ENCODE peak calls at places on chromosomes 11 and 22, in nine cellular contexts. V, A, Z, D, J, C, G, R and Y are unnamed samples.

GRCh38 chr11:131845255-131845654 is 474.8 kb downstream of the NTM start:
- DNase-seq in V (no peak), A (no peak), Z (no peak), D (no peak), J (no peak), C (no peak), G (peak; percentile 59), R (no peak), Y (no peak)

GRCh38 chr11:116357769-116358544 is 414.8 kb downstream of the BUD13 start:
- DNase-seq in V (peak; percentile 55), A (no peak), Z (no peak), D (peak; percentile 68), J (no peak), C (no peak), G (peak; percentile 83), R (no peak), Y (no peak)

GRCh38 chr11:62611705-62612365 is 740 bp downstream of the EML3 start:
- DNase-seq in V (peak; percentile 77), A (peak; percentile 83), Z (no peak), D (peak; percentile 70), J (no peak), C (peak; percentile 71), G (peak; percentile 26), R (no peak), Y (peak; percentile 66)

GRCh38 chr22:43789452-43789851 is 22.7 kb downstream of the EFCAB6 start:
- DNase-seq in V (no peak), A (peak; percentile 96), Z (peak; percentile 97), D (no peak), J (no peak), C (no peak), G (no peak), R (no peak), Y (peak; percentile 67)

GRCh38 chr11:113474362-113475159 is 637 bp downstream of the DRD2 start:
- DNase-seq in V (peak; percentile 72), A (peak; percentile 87), Z (peak; percentile 16), D (peak; percentile 72), J (peak; percentile 25), C (peak; percentile 78), G (peak; percentile 96), R (peak; percentile 51), Y (no peak)

GRCh38 chr11:114317738-114318137 is 21.5 kb downstream of the NNMT start:
- DNase-seq in V (no peak), A (peak; percentile 69), Z (no peak), D (no peak), J (peak; percentile 25), C (no peak), G (peak; percentile 65), R (no peak), Y (peak; percentile 64)

GRCh38 chr11:76279651-76280050 is 73.3 kb upstream of the WNT11 start:
- DNase-seq in V (no peak), A (no peak), Z (no peak), D (no peak), J (no peak), C (no peak), G (peak; percentile 25), R (no peak), Y (no peak)

GRCh38 chr11:65422104-65422632 is 430 bp upstream of the NEAT1 start:
- DNase-seq in V (peak; percentile 87), A (peak; percentile 99), Z (peak; percentile 92), D (peak; percentile 99), J (peak; percentile 96), C (peak; percentile 98), G (peak; percentile 96), R (peak; percentile 96), Y (peak; percentile 98)

DNA sequence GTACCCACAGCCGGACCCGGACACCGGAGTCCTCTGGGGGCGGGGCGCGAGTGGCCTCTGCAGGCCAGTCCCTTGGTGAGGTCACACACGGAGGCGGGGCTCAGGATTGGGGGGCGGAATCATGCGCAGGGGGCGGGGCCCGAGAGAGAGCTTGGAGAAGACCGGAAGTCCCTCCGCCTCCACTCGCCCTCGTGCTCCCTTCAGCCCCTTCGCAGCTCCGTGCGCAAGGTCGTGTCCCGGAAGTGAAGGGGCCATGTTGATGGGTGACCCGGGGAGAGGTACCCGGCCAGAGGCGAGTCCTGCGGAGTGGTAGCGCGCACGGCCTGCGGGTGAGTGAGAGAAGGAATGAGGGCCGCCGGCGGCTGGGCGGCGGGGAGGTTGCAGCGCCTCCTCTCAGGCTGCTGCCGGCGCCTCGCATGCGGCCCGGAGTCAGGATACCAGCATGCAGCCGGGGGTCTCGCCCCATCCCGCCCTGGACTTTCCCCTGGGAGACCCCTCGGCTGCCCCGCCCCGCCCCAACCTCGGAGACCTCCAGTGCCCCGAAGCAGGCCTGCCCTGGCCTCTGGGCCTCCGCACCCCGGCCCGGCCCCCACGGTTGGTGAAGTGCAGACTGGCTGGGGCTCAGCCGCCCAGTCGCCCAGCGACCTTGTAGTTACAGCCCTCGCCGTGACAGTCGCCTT is at the start of gene MIEF1:
- DNase-seq in V (peak; percentile 99), A (peak; percentile 95), Z (peak; percentile 67), D (peak; percentile 99), J (peak; percentile 96), C (peak; percentile 97), G (peak; percentile 96), R (peak; percentile 98), Y (peak; percentile 98)
- TF ChIP-seq CTCF in V (no peak), A (no peak), Z (no peak), D (no peak), J (no peak), C (no peak), G (no peak), R (no peak), Y (no peak)

DNA sequence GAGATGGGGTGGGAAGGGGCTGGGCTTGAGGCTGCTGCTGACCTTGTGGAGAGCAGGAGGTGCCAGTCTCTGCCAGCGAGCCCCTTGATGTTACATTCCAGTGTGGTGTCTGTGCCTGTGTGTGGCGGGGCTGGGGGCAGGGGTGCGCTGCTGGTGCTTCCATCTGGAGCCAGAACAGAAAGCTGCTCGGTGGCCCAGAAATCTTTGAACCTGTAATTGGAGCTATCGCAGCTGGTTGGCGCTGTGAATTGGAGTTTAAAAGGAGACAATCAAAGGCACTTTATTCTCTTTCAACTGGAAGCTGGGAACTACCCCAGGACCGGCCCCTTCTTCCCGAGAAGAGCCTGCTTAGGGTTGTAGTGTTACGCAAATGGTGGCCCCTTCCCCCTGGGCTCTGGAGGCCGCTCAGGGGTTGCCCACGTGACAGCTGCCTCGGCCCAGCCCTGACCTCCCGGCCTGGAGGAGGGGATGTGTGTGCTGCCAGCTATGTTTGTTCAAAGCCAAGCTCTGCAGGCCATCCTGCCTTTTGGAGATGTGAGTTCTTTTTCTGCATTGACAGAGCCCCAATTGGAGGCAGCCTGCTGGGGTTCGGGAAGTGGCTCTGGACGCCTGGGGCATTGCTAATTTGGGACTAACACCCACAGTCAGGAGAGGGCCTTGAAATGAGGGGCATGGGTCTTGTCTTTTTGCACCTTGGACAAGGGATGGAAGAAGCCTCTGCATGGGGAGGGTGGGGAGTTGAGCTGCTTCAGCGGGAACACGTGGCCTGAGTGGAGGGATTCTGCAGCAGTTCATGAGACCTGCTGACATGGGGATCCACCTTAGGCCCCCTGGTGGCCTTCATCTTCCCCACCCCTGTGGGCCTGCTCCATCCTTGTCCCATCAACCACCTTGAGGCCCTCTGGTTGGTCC is 14.0 kb upstream of the ARSA start:
- DNase-seq in V (no peak), A (peak; percentile 48), Z (no peak), D (peak; percentile 57), J (no peak), C (no peak), G (peak; percentile 77), R (no peak), Y (no peak)
- TF ChIP-seq CTCF in V (no peak), A (peak; percentile 54), Z (peak; percentile 39), D (peak; percentile 41), J (no peak), C (peak; percentile 16), G (no peak), R (peak; percentile 37), Y (peak; percentile 61)

GRCh38 chr11:78961186-78961782 is 386.6 kb upstream of the NARS2 start:
- DNase-seq in V (peak; percentile 32), A (peak; percentile 34), Z (no peak), D (peak; percentile 48), J (peak; percentile 3), C (peak; percentile 41), G (peak; percentile 61), R (no peak), Y (no peak)
- TF ChIP-seq CTCF in V (no peak), A (peak; percentile 53), Z (peak; percentile 83), D (peak; percentile 55), J (no peak), C (peak; percentile 34), G (peak; percentile 21), R (no peak), Y (peak; percentile 50)

GRCh38 chr11:105611414-105611813 is 1.5 kb downstream of the GRIA4 start:
- DNase-seq in V (no peak), A (no peak), Z (no peak), D (no peak), J (no peak), C (no peak), G (no peak), R (no peak), Y (no peak)

GRCh38 chr11:105610796-105611361 is 1.0 kb downstream of the GRIA4 start:
- DNase-seq in V (no peak), A (no peak), Z (no peak), D (no peak), J (no peak), C (no peak), G (no peak), R (no peak), Y (no peak)

GRCh38 chr11:105611837-105612480 is 2.1 kb downstream of the GRIA4 start:
- DNase-seq in V (no peak), A (no peak), Z (no peak), D (no peak), J (no peak), C (no peak), G (no peak), R (no peak), Y (no peak)

GRCh38 chr11:105609832-105610781 is at the start of gene GRIA4:
- DNase-seq in V (peak; percentile 12), A (peak; percentile 46), Z (no peak), D (peak; percentile 45), J (no peak), C (no peak), G (peak; percentile 63), R (peak; percentile 14), Y (no peak)

GRCh38 chr11:105609341-105609781 is 512 bp upstream of the GRIA4 start:
- DNase-seq in V (peak; percentile 36), A (peak; percentile 18), Z (no peak), D (no peak), J (no peak), C (no peak), G (peak; percentile 38), R (no peak), Y (no peak)
- TF ChIP-seq CTCF in V (no peak), A (peak; percentile 52), Z (no peak), D (peak; percentile 17), J (no peak), C (no peak), G (no peak), R (no peak), Y (peak; percentile 15)